ENCODE peak calls at places on chromosomes 6 and 20, in ten cellular contexts. C, U, J, Z, A, Y, Q, X, N and W are unnamed samples.
A peak's percentile ranks its signal among the peaks of the same experiment; 100 is the strongest.

GRCh38 chr6:139520321-139520768 is 145.9 kb upstream of the CITED2 start:
- DNase-seq in Y (no peak), Z (no peak), U (no peak), Q (no peak), X (no peak), A (no peak), J (no peak), N (no peak), C (no peak), W (no peak)

GRCh38 chr20:61447950-61448349 is 195.9 kb downstream of the CDH4 start:
- DNase-seq in N (no peak), Y (no peak), Z (no peak), J (no peak), C (no peak), Q (no peak), U (no peak), X (no peak), A (peak; percentile 49), W (no peak)

GRCh38 chr20:47189060-47189459 is 167.4 kb downstream of the ZMYND8 start:
- DNase-seq in Y (no peak), X (no peak), C (no peak), U (no peak), J (no peak), Q (no peak), Z (no peak), N (no peak), A (no peak), W (no peak)

GRCh38 chr6:157535354-157536217 is 154.6 kb downstream of the ZDHHC14 start:
- DNase-seq in Y (no peak), U (peak; percentile 37), Z (no peak), A (no peak), C (no peak), X (peak; percentile 7), N (no peak), J (no peak), Q (no peak), W (no peak)

GRCh38 chr6:22056398-22056797 is 240.4 kb downstream of the PRL start:
- DNase-seq in Q (no peak), J (no peak), Y (no peak), Z (no peak), C (no peak), A (no peak), N (no peak), U (no peak), X (no peak), W (no peak)

GRCh38 chr6:169792306-169793015 is 41.0 kb downstream of the ERMARD start:
- DNase-seq in N (no peak), X (no peak), J (no peak), Y (no peak), Z (no peak), Q (no peak), U (no peak), C (no peak), A (no peak), W (no peak)

GRCh38 chr6:137717074-137718073 is 149.7 kb upstream of the TNFAIP3 start:
- DNase-seq in X (no peak), Q (peak; percentile 67), Z (no peak), N (no peak), A (peak; percentile 13), J (peak; percentile 82), C (no peak), U (no peak), Y (no peak), W (no peak)

GRCh38 chr6:157727629-157728182 is 95.3 kb upstream of the SNX9 start:
- DNase-seq in X (no peak), Q (no peak), Z (no peak), Y (no peak), J (no peak), N (no peak), U (no peak), C (no peak), A (no peak), W (no peak)

GRCh38 chr6:16097382-16098171 is 31.3 kb upstream of the MYLIP start:
- DNase-seq in Z (no peak), Y (no peak), C (no peak), J (no peak), N (no peak), X (no peak), U (no peak), Q (no peak), A (no peak), W (no peak)

GRCh38 chr6:109321752-109322151 is 60.5 kb downstream of the CD164 start:
- DNase-seq in N (no peak), A (no peak), Y (no peak), X (no peak), J (no peak), C (no peak), Z (no peak), Q (no peak), U (no peak), W (no peak)

GRCh38 chr20:50673146-50673830 is 18.1 kb downstream of the RIPOR3 start:
- DNase-seq in J (no peak), U (peak; percentile 90), Z (no peak), X (no peak), A (peak; percentile 38), N (no peak), Y (no peak), Q (peak; percentile 80), C (no peak), W (no peak)

GRCh38 chr6:4163408-4163807 is 28.0 kb upstream of the ECI2 start:
- DNase-seq in Y (no peak), J (no peak), C (no peak), A (no peak), Q (no peak), U (no peak), Z (no peak), X (no peak), N (peak; percentile 36), W (no peak)

GRCh38 chr6:27672113-27672799 is 199.4 kb upstream of the ZNF184 start:
- DNase-seq in C (no peak), X (peak; percentile 95), Z (no peak), Y (no peak), U (no peak), A (peak; percentile 50), J (no peak), N (no peak), Q (no peak), W (peak; percentile 50)

GRCh38 chr20:36881888-36882287 is 6.0 kb downstream of the TLDC2 start:
- DNase-seq in J (no peak), C (no peak), A (no peak), Y (no peak), U (no peak), Z (no peak), N (no peak), X (no peak), Q (peak; percentile 71), W (no peak)

GRCh38 chr20:14189794-14190402 is 147.5 kb downstream of the FLRT3 start:
- DNase-seq in J (no peak), U (no peak), Z (no peak), Y (no peak), N (no peak), A (peak; percentile 10), C (no peak), Q (no peak), X (peak; percentile 69), W (no peak)

GRCh38 chr6:137724495-137725211 is 142.4 kb upstream of the TNFAIP3 start:
- DNase-seq in Z (no peak), Y (no peak), N (no peak), A (no peak), C (no peak), Q (no peak), X (no peak), U (no peak), J (no peak), W (no peak)

GRCh38 chr6:28353981-28354676 is 4.4 kb downstream of the ZKSCAN3 start:
- DNase-seq in C (no peak), N (peak; percentile 50), U (peak; percentile 75), Z (peak; percentile 30), A (no peak), J (no peak), X (peak; percentile 60), Q (no peak), Y (no peak), W (peak; percentile 68)

GRCh38 chr6:37007340-37008043 is 2.0 kb downstream of the FGD2 start:
- DNase-seq in C (no peak), X (no peak), Z (no peak), J (no peak), N (peak; percentile 52), A (peak; percentile 53), Q (no peak), Y (no peak), U (no peak), W (no peak)

GRCh38 chr6:167567142-167568033 is 242.5 kb downstream of the TTLL2 start:
- DNase-seq in Z (peak; percentile 57), A (peak; percentile 11), X (no peak), C (no peak), J (no peak), U (no peak), N (no peak), Q (no peak), Y (no peak), W (no peak)

GRCh38 chr6:69719602-69720193 is 77.1 kb downstream of the LMBRD1 start:
- DNase-seq in Q (no peak), U (no peak), Y (no peak), Z (no peak), X (peak; percentile 19), C (no peak), N (no peak), J (no peak), A (peak; percentile 17), W (no peak)

GRCh38 chr6:17032595-17033591 is 69.0 kb upstream of the STMND1 start:
- DNase-seq in A (no peak), Y (no peak), J (no peak), N (peak; percentile 67), Z (peak; percentile 36), X (peak; percentile 40), C (no peak), Q (no peak), U (peak; percentile 80), W (peak; percentile 64)

GRCh38 chr20:23622839-23623343 is 14.9 kb downstream of the CST3 start:
- DNase-seq in X (peak; percentile 80), U (peak; percentile 85), Z (peak; percentile 72), Y (no peak), Q (no peak), N (peak; percentile 80), C (no peak), A (no peak), J (no peak), W (peak; percentile 78)

GRCh38 chr20:63135411-63135810 is 80.5 kb downstream of the YTHDF1 start:
- DNase-seq in C (no peak), N (peak; percentile 9), Y (no peak), X (no peak), Q (peak; percentile 73), J (no peak), A (peak; percentile 72), U (no peak), Z (no peak), W (no peak)

GRCh38 chr20:4272225-4272624 is 256.9 kb upstream of the RNF24 start:
- DNase-seq in Q (peak; percentile 5), J (no peak), A (no peak), C (no peak), X (no peak), U (no peak), Y (no peak), Z (no peak), N (no peak), W (no peak)

GRCh38 chr20:4563031-4563430 is 158.7 kb upstream of the PRND start:
- DNase-seq in X (no peak), J (no peak), C (no peak), Y (no peak), U (no peak), Z (no peak), A (no peak), N (no peak), Q (no peak), W (no peak)

GRCh38 chr6:169933251-169933821 is 181.9 kb downstream of the ERMARD start:
- DNase-seq in X (no peak), U (no peak), Z (no peak), C (no peak), Y (no peak), J (no peak), A (no peak), N (no peak), Q (no peak), W (no peak)

GRCh38 chr6:16414205-16414604 is 175.8 kb downstream of the GMPR start:
- DNase-seq in X (no peak), Y (no peak), N (no peak), C (no peak), Z (no peak), J (no peak), Q (no peak), A (no peak), U (no peak), W (no peak)

GRCh38 chr6:3825851-3826581 is 23.2 kb upstream of the FAM50B start:
- DNase-seq in Z (peak; percentile 86), C (no peak), U (peak; percentile 92), X (peak; percentile 86), J (no peak), A (peak; percentile 53), Y (no peak), Q (peak; percentile 94), N (peak; percentile 85), W (peak; percentile 90)